ENCODE peak calls at places on chromosomes 3 and 15, in nine cellular contexts. Z is PC-3, Q is GM23338, C is dorsolateral prefrontal cortex, J is H9, W is HL-60, P is hepatocyte, R is upper lobe of right lung, I is trophoblast cell. D is an unnamed sample.

GRCh38 chr3:185308126-185308754 is 54.4 kb upstream of the EHHADH start:
- DNase-seq in Z (peak), Q (peak), C (no peak), J (peak), W (peak), P (peak), R (no peak), I (peak), D (no peak)

GRCh38 chr3:32110233-32110760 is 3.9 kb downstream of the GPD1L start:
- DNase-seq in Z (peak), Q (no peak), C (no peak), J (no peak), W (no peak), P (no peak), R (no peak), I (no peak), D (no peak)

GRCh38 chr3:50138266-50139230 is 16.6 kb upstream of the SEMA3F start:
- DNase-seq in Z (peak), Q (peak), C (no peak), J (peak), W (no peak), P (peak), R (no peak), I (no peak), D (no peak)

GRCh38 chr3:159234306-159234705 is 432.5 kb downstream of the MFSD1 start:
- DNase-seq in Z (peak), Q (no peak), C (no peak), J (no peak), W (no peak), P (no peak), R (no peak), I (no peak), D (no peak)

GRCh38 chr3:163622384-163622783 is 1455.9 kb downstream of the SI start:
- DNase-seq in Z (peak), Q (peak), C (no peak), J (peak), W (no peak), P (peak), R (no peak), I (no peak), D (no peak)

GRCh38 chr3:45555666-45556065 is 38.9 kb upstream of the LIMD1 start:
- DNase-seq in Z (no peak), Q (no peak), C (no peak), J (no peak), W (no peak), P (no peak), R (no peak), I (no peak), D (no peak)

GRCh38 chr3:139267300-139268246 is 76.2 kb upstream of the MRPS22 start:
- DNase-seq in Z (no peak), Q (no peak), C (no peak), J (peak), W (no peak), P (no peak), R (no peak), I (no peak), D (no peak)

GRCh38 chr3:80384811-80385210 is 617.0 kb upstream of the ROBO1 start:
- DNase-seq in Z (no peak), Q (no peak), C (no peak), J (no peak), W (no peak), P (peak), R (no peak), I (no peak), D (no peak)

GRCh38 chr3:155398046-155398445 is 104.6 kb upstream of the STRIT1 start:
- DNase-seq in Z (no peak), Q (no peak), C (no peak), J (no peak), W (no peak), P (no peak), R (no peak), I (no peak), D (no peak)

GRCh38 chr3:86929046-86929445 is 61.9 kb downstream of the VGLL3 start:
- DNase-seq in Z (peak), Q (no peak), C (peak), J (no peak), W (no peak), P (no peak), R (no peak), I (peak), D (no peak)

GRCh38 chr3:72288955-72289707 is 504.2 kb upstream of the PROK2 start:
- DNase-seq in Z (no peak), Q (peak), C (peak), J (no peak), W (no peak), P (peak), R (peak), I (peak), D (no peak)

GRCh38 chr3:38005076-38006020 is 14.8 kb downstream of the VILL start:
- DNase-seq in Z (peak), Q (no peak), C (peak), J (no peak), W (no peak), P (no peak), R (peak), I (no peak), D (no peak)

GRCh38 chr3:161395613-161396012 is 24.3 kb upstream of the SPTSSB start:
- DNase-seq in Z (no peak), Q (no peak), C (no peak), J (no peak), W (no peak), P (no peak), R (no peak), I (no peak), D (no peak)

GRCh38 chr3:13049400-13049799 is 23.8 kb downstream of the IQSEC1 start:
- DNase-seq in Z (no peak), Q (no peak), C (no peak), J (no peak), W (no peak), P (no peak), R (no peak), I (no peak), D (no peak)

GRCh38 chr3:165855581-165855980 is 18.4 kb upstream of the BCHE start:
- DNase-seq in Z (peak), Q (no peak), C (no peak), J (no peak), W (no peak), P (no peak), R (no peak), I (no peak), D (peak)

DNA sequence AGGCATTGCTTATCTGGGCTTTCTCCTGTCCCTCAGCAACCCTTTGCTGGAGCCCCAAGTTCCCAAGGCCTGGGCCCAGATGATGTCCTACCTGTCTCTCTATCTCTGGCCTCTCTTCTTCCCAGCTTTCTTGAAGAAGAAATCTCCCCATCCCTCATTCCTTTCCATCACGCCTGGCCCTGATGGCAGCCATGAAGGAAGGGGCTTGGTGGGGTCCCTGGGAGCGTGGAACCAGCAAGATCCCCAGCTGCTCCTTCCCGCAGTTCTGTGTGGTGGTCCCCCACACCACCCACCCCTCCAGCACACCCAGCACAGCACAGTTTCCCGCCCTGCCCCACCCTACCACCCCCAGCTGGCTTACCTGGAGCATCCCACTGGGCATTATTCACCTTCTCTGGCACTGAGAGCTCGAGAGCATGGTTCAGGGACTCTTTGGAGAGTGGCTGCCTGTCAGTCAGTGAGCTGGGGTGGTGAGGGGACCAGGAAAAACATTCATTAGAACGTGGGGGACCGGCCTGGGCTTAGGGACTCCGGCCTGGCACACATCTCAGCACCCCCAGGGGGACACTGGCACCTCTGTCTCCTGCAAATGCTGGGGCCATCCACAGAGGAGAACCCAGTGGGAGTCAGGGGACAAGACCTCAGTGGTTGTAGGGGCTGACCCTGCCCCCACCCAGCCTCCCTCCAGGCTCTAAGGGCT is 26.6 kb downstream of the ACSBG1 start:
- DNase-seq in Z (no peak), Q (no peak), C (no peak), J (no peak), W (no peak), P (peak), R (no peak), I (no peak), D (no peak)
- H3K27ac ChIP-seq in Z (no peak), Q (no peak), C (peak), J (no peak), W (no peak), P (no peak), R (no peak), I (no peak), D (no peak)

GRCh38 chr3:123048480-123049237 is 18.2 kb upstream of the PDIA5 start:
- DNase-seq in Z (no peak), Q (no peak), C (no peak), J (no peak), W (no peak), P (no peak), R (no peak), I (no peak), D (no peak)
- H3K27ac ChIP-seq in Z (no peak), Q (no peak), C (no peak), J (no peak), W (no peak), P (no peak), R (peak), I (peak), D (no peak)

DNA sequence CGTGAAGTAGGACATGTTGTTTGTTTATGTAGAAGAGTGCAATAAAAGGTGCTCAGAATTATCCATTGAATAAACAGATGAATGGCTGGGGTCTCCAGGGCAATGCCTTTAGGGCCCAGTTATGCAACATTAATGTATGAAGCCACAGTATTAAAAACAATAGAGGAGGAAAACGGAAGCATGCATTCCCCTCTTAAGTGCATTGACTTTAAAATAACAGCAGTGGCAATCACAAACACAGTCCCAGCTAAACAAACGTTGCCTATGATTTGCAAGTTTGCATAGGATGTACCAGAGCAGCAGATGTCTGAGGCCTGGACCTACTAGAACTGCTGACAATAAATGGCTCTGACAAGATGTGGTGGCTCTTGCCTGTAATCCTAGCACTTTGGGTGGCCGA is 60.6 kb upstream of the GCNT3 start:
- DNase-seq in Z (no peak), Q (no peak), C (no peak), J (no peak), W (no peak), P (no peak), R (no peak), I (no peak), D (no peak)
- H3K27ac ChIP-seq in Z (no peak), Q (no peak), C (no peak), J (no peak), W (peak), P (peak), R (no peak), I (no peak), D (no peak)

GRCh38 chr15:40856736-40857135 is 12.9 kb downstream of the SPINT1 start:
- DNase-seq in Z (no peak), Q (no peak), C (no peak), J (no peak), W (no peak), P (no peak), R (no peak), I (no peak), D (no peak)

GRCh38 chr15:40858706-40859105 is 14.9 kb downstream of the SPINT1 start:
- DNase-seq in Z (no peak), Q (no peak), C (no peak), J (no peak), W (no peak), P (no peak), R (no peak), I (no peak), D (no peak)

GRCh38 chr15:40859206-40859851 is 14.7 kb downstream of the RHOV start:
- DNase-seq in Z (peak), Q (peak), C (peak), J (peak), W (peak), P (peak), R (peak), I (peak), D (no peak)

GRCh38 chr15:40855706-40856234 is 11.9 kb downstream of the SPINT1 start:
- DNase-seq in Z (no peak), Q (no peak), C (no peak), J (no peak), W (no peak), P (no peak), R (no peak), I (no peak), D (no peak)

GRCh38 chr15:40857601-40858351 is 13.9 kb downstream of the SPINT1 start:
- DNase-seq in Z (peak), Q (peak), C (peak), J (peak), W (peak), P (peak), R (peak), I (peak), D (no peak)
- H3K27ac ChIP-seq in Z (peak), Q (peak), C (no peak), J (no peak), W (no peak), P (peak), R (no peak), I (peak), D (peak)

DNA sequence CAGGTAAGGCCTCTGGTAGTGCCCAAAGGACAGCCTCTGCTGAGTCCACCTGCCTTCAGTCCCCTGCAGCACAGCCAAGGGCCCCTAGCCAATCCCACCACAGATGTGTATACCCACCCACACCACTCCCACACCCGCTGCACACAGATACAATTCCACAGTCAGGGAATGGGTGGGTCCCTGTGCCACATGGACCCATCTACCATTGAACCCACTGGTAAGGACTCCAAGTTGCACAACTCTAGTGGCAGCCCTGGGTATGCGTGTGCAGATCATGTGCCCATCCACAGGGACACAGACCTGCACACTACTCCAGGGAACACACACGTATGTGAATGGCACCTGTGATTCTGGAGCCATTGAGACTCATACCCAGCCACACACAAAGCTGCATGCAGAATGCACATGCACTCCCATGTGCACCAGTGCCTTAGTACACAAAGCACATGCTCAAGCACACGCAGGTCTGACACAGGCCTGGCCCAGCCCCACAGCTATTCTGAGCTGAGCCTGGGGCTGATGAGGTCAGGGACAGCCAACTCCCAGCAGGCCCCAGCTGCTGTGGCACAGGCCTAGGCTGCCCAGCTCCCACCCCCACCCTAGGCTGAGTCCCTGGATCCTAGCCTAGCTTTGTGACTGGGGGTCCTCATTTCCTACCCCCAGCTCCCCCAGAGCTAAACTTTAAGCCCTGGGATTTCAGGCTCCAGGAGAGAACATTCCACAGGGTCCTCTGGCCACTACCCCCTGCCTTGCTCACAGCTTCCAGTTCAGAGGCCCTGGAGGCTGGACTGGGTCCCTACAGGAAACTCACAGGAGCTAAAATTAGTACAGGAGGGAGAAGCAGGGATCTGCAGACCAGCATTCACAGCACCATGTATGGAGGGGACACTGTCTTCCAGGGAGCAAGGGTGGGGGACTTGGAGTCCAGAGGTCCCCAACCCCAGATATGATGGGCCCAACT is 2.8 kb upstream of the ALS2CL start:
- DNase-seq in Z (no peak), Q (no peak), C (peak), J (no peak), W (no peak), P (peak), R (no peak), I (no peak), D (no peak)
- H3K27ac ChIP-seq in Z (no peak), Q (no peak), C (no peak), J (no peak), W (peak), P (peak), R (peak), I (no peak), D (peak)

GRCh38 chr3:183396662-183397391 is 31.6 kb downstream of the MCF2L2 start:
- DNase-seq in Z (no peak), Q (no peak), C (no peak), J (no peak), W (no peak), P (no peak), R (no peak), I (no peak), D (no peak)
- H3K27ac ChIP-seq in Z (no peak), Q (no peak), C (no peak), J (no peak), W (no peak), P (no peak), R (no peak), I (no peak), D (no peak)

DNA sequence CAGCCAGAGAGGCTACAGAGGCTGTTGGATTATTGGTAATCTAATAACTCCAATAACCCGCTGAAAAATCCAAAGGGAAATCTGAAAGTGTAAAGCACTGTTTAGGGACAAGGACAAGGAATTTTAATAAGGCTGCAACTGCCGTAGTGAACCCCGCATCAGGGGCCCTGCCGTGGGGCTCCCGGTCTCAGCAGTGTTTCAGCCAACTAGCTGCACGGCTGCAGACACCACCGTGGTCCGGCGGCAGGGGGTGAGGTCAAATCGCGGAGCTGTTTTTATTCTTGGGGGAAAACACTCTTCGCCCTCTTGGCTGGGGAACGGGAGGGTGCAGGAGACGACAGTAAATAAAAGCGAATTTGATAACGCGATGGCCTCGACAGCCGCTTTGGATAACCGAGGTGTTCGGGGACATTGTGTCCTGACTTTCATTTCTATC is 6.1 kb downstream of the BCL6 start:
- DNase-seq in Z (no peak), Q (peak), C (no peak), J (no peak), W (peak), P (no peak), R (no peak), I (no peak), D (no peak)
- H3K27ac ChIP-seq in Z (peak), Q (peak), C (peak), J (no peak), W (no peak), P (peak), R (peak), I (peak), D (peak)

GRCh38 chr15:75714195-75714594 is 1.5 kb upstream of the CSPG4 start:
- DNase-seq in Z (no peak), Q (no peak), C (no peak), J (no peak), W (no peak), P (no peak), R (no peak), I (no peak), D (no peak)
- H3K27ac ChIP-seq in Z (no peak), Q (no peak), C (no peak), J (no peak), W (no peak), P (no peak), R (no peak), I (no peak), D (no peak)

D was measured in epithelial cell of prostate.